ENCODE peak calls at places on chromosomes 16 and 17, in nine cellular contexts. J is RWPE1, C is stomach, D is fibroblast of lung, I is PC-9, U is body of pancreas, X is cardiac muscle cell, F is neural crest cell, B is GM06990. Y is an unnamed sample.

GRCh38 chr16:68064791-68065365 is 20.3 kb upstream of the NFATC3 start:
- DNase-seq in U (peak), D (peak), J (peak), I (no peak), X (peak), B (no peak), F (peak), C (peak), Y (peak)

GRCh38 chr16:5768445-5768844 is 670.9 kb upstream of the EEF2KMT start:
- DNase-seq in C (no peak), B (no peak), D (no peak), I (no peak), F (no peak), J (no peak), X (no peak), U (no peak), Y (no peak)

GRCh38 chr16:22692916-22693646 is 120.9 kb upstream of the HS3ST2 start:
- DNase-seq in F (no peak), D (no peak), C (no peak), X (no peak), B (no peak), I (peak), U (no peak), J (no peak), Y (no peak)

GRCh38 chr17:32161506-32162365 is 19.4 kb downstream of the RHOT1 start:
- DNase-seq in I (peak), U (no peak), D (peak), C (no peak), F (no peak), B (no peak), X (peak), J (peak), Y (no peak)

GRCh38 chr17:70168979-70169706 is at the start of gene KCNJ2:
- DNase-seq in B (peak), X (peak), J (peak), U (peak), C (peak), I (no peak), D (peak), F (peak), Y (peak)

GRCh38 chr17:4850236-4850635 is 17.1 kb downstream of the MINK1 start:
- DNase-seq in F (no peak), C (peak), J (peak), B (no peak), I (peak), X (no peak), U (no peak), D (no peak), Y (no peak)

GRCh38 chr16:78444-79145 is 570 bp downstream of the MPG start:
- DNase-seq in U (peak), I (no peak), J (peak), X (peak), B (peak), D (peak), C (no peak), F (no peak), Y (peak)

GRCh38 chr17:71251936-71252335 is 868.9 kb upstream of the SOX9 start:
- DNase-seq in I (no peak), U (no peak), X (no peak), C (no peak), J (no peak), B (no peak), D (peak), F (no peak), Y (no peak)

GRCh38 chr17:80851277-80851925 is 140.2 kb upstream of the CHMP6 start:
- DNase-seq in J (no peak), D (no peak), X (no peak), F (no peak), U (no peak), B (no peak), I (no peak), C (no peak), Y (no peak)

GRCh38 chr16:84144301-84144858 is 597 bp downstream of the HSDL1 start:
- DNase-seq in X (peak), C (peak), F (peak), U (peak), I (no peak), B (peak), D (no peak), J (peak), Y (peak)

GRCh38 chr17:48804936-48805411 is 12.1 kb downstream of the TTLL6 start:
- DNase-seq in C (peak), B (peak), D (peak), U (peak), J (peak), F (peak), X (peak), I (no peak), Y (peak)

GRCh38 chr17:8753976-8754440 is 4.3 kb downstream of the SPDYE4 start:
- DNase-seq in B (no peak), C (no peak), X (peak), J (peak), F (no peak), I (no peak), D (peak), U (no peak), Y (no peak)

GRCh38 chr17:1090454-1091189 is 89.2 kb downstream of the ABR start:
- DNase-seq in I (no peak), D (no peak), F (no peak), B (no peak), U (no peak), X (no peak), C (peak), J (no peak), Y (no peak)

GRCh38 chr17:73875346-73875745 is 231.1 kb upstream of the SDK2 start:
- DNase-seq in F (no peak), X (peak), J (no peak), D (no peak), I (no peak), U (no peak), C (no peak), B (no peak), Y (no peak)

GRCh38 chr16:25093208-25094061 is 18.1 kb upstream of the LCMT1 start:
- DNase-seq in J (no peak), U (no peak), D (no peak), I (no peak), F (no peak), C (no peak), X (no peak), B (peak), Y (no peak)

GRCh38 chr17:73384926-73385325 is 73.1 kb upstream of the CDC42EP4 start:
- DNase-seq in J (no peak), X (no peak), C (no peak), D (no peak), B (no peak), U (no peak), I (no peak), F (no peak), Y (no peak)

GRCh38 chr16:67304006-67304405 is 22.5 kb downstream of the KCTD19 start:
- DNase-seq in X (no peak), J (no peak), C (no peak), I (no peak), F (no peak), D (peak), B (no peak), U (no peak), Y (no peak)

DNA sequence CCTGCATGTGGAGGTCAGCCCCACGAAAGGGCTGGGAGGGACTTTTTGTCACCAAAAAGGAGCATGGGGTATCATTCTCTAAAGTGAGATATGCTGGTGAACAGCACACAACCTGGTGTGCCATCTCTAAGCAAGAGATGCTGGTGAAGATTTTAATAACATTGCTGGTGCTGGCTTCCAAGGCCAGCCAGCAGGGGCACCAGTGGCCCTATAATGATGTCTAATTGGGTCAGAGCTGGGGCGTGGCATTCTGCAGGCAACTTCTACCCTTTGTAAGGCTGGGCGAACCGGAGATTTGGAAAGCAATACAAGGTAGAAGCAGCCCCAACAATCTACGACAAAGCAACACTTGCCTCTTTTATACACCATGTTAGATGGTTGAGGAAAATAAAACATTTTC is 16.8 kb downstream of the SDR42E1 start:
- DNase-seq in I (no peak), X (no peak), J (no peak), D (no peak), B (no peak), U (no peak), F (no peak), C (no peak), Y (no peak)
- TF ChIP-seq CTCF in I (peak), X (no peak), J (no peak), D (no peak), B (peak), U (peak), F (peak), C (no peak), Y (peak)

GRCh38 chr17:57106836-57107497 is 21.9 kb downstream of the AKAP1 start:
- DNase-seq in B (no peak), I (no peak), D (no peak), C (no peak), X (no peak), J (no peak), F (no peak), U (no peak), Y (no peak)
- TF ChIP-seq CTCF in B (no peak), I (no peak), D (no peak), C (no peak), X (no peak), J (no peak), F (no peak), U (no peak), Y (no peak)

GRCh38 chr16:8808009-8808408 is 10.4 kb downstream of the PMM2 start:
- DNase-seq in J (no peak), U (no peak), X (no peak), C (no peak), B (no peak), I (no peak), D (no peak), F (no peak), Y (no peak)

GRCh38 chr16:8806272-8806983 is 8.8 kb downstream of the PMM2 start:
- DNase-seq in D (no peak), I (no peak), B (no peak), X (no peak), J (no peak), C (no peak), F (no peak), U (no peak), Y (no peak)

GRCh38 chr16:8812162-8812843 is 14.7 kb downstream of the PMM2 start:
- DNase-seq in I (no peak), C (no peak), X (no peak), D (no peak), J (no peak), U (no peak), F (no peak), B (no peak), Y (no peak)

GRCh38 chr16:8807189-8807588 is 9.6 kb downstream of the PMM2 start:
- DNase-seq in J (no peak), D (no peak), I (no peak), F (no peak), X (no peak), C (no peak), B (no peak), U (peak), Y (no peak)

DNA sequence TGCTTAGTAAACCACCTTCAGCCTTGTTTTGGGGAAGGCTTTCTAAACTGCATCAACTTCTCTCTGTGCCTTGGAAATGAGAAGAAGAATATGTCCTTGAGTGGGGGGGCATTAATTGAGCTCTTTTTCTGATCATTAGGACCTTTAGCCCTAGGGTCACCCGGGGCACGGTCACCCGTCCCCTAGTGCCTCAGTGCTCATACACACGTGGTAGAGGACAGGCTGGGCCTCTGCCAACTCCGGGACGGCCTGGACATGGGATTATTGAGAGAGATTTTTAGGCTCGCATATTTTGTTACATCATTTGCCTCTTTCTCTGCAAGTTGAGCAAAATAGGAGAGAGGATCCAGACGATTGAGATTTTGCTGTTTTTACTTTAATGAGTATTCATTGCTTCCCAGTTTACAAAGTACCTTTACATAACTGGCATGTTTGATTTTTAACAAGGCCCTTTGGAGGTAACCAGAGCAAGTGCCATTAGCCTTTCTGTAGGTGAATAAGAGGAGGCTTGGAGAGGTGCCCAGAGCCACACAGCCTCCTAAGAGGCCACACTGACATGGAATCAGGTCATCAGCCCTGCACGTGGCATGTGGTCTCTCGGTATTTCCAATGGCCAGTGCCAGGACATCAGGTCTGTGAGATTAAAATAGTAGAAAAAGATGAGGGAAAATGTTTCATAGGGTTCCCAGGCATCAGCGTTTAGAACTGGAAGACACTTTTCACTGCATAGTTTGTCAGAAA is 11.1 kb downstream of the PMM2 start:
- DNase-seq in C (no peak), U (peak), D (no peak), I (no peak), F (no peak), J (no peak), B (no peak), X (no peak), Y (no peak)
- TF ChIP-seq CTCF in C (no peak), U (no peak), D (no peak), I (no peak), F (no peak), J (no peak), B (no peak), X (no peak), Y (no peak)

DNA sequence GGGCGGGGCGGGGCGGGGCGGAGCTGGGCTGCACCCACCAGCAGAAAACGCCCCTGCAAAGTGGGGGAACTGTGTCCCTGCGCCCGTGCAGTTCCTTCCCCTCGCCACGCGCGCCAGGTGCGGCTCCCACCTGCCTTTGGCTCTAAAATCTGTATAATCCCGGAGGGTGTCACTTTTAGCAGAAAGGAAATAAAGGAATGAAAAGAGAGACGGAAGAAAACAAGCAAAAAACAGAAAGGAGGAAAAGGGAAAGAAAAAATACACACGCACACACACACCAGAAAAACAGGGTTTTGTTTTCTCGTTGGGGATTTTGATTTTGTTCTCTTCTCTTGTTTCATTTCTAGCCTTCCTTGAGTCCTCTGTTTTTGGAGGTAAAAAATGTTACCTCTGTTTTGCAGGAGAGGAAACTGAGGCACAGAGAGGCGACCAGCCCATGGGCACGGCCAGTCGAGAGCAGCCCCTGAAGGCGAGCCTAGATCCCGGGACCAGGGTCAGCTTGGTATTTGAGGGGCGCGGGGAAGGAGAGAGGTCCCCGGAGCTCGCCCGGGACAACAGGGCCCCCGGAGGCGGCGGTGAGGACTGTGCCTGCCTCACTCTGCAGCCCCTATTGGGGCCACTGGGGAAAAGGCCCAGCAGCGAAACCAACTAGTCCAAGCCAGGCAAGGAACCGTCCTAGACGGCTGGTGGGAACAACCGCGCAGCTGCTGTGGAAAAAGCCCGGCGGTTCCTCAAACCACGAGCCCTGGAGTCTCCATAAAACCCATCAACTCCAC is 594 bp upstream of the CARHSP1 start:
- DNase-seq in I (no peak), D (no peak), C (no peak), J (no peak), F (no peak), X (no peak), B (no peak), U (no peak), Y (no peak)
- TF ChIP-seq CTCF in I (no peak), D (no peak), C (no peak), J (no peak), F (no peak), X (no peak), B (no peak), U (peak), Y (no peak)

DNA sequence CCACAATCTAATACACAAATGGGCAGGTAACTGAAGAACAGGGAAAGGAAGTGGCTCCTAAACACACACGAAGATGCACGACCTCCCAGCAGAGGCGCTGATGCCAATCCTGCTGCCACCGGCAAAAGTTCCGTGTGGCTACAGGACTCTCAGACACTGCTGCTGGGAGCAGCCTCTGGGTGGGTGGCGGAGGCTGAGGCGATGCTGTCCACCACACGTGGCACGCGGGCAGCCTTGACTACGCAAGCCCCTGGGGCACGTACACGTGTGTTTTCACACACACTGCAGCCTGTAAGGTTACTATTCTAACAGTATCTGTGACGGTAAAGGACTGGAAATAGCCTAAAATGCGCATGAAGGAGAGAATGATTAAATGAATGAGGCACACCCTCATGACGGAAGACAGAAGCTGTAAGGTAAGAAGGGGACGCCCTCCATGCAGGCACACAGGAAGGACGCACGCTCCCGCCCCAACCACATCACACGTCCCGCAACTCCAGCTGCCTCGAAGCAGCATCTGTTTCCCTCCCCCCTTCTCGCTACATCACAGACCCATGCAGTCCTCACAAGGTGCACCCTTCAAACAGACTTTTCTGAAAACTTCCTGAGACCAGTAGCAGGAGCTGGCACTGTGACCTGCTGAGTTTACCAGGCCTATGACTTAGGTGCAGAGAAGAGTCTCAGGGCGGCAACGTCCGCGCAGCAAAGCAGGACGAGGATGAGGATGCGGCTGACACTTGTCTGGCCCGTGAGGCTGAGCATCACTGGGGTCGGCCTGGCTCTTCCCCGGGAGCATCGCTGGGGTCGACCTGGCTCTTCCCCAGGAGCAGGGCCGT is 28.7 kb upstream of the FASN start:
- DNase-seq in B (no peak), X (no peak), I (no peak), C (no peak), J (no peak), F (no peak), D (no peak), U (no peak), Y (no peak)
- TF ChIP-seq CTCF in B (no peak), X (no peak), I (no peak), C (no peak), J (no peak), F (no peak), D (no peak), U (no peak), Y (no peak)

Y was measured in endothelial cell.